ENCODE peak calls at places on chromosome 6, in four cellular contexts. U, Z, M and D are unnamed samples.
A peak's percentile ranks its signal among the peaks of the same experiment; 100 is the strongest.

GRCh38 chr6:42889815-42890214 is 10.4 kb downstream of the RPL7L1 start:
- DNase-seq in U (no peak), Z (no peak), M (no peak), D (no peak)

GRCh38 chr6:90233994-90234393 is 62.6 kb downstream of the BACH2 start:
- DNase-seq in U (peak; percentile 37), Z (no peak), M (no peak), D (no peak)

GRCh38 chr6:33192671-33193602 is 670 bp upstream of the COL11A2 start:
- DNase-seq in U (no peak), Z (peak; percentile 79), M (no peak), D (peak; percentile 53)

GRCh38 chr6:3844097-3844463 is 5.1 kb upstream of the FAM50B start:
- DNase-seq in U (no peak), Z (no peak), M (no peak), D (no peak)

GRCh38 chr6:38212579-38212978 is 393.1 kb downstream of the ZFAND3 start:
- DNase-seq in U (no peak), Z (no peak), M (no peak), D (peak; percentile 12)

GRCh38 chr6:117924708-117925107 is 17.6 kb downstream of the SLC35F1 start:
- DNase-seq in U (no peak), Z (no peak), M (no peak), D (no peak)

GRCh38 chr6:100134703-100135102 is 140.7 kb upstream of the MCHR2 start:
- DNase-seq in U (no peak), Z (no peak), M (no peak), D (no peak)

GRCh38 chr6:119887671-119888070 is 538.1 kb upstream of the MAN1A1 start:
- DNase-seq in U (no peak), Z (no peak), M (no peak), D (no peak)

GRCh38 chr6:42017021-42017643 is 33.2 kb upstream of the TAF8 start:
- DNase-seq in U (no peak), Z (no peak), M (no peak), D (no peak)

GRCh38 chr6:139159016-139159415 is 24.1 kb downstream of the HECA start:
- DNase-seq in U (no peak), Z (no peak), M (no peak), D (no peak)

GRCh38 chr6:48766349-48766748 is 655.4 kb upstream of the PTCHD4 start:
- DNase-seq in U (no peak), Z (no peak), M (no peak), D (no peak)

GRCh38 chr6:83488861-83489260 is 23.5 kb upstream of the PRSS35 start:
- DNase-seq in U (no peak), Z (no peak), M (no peak), D (no peak)

GRCh38 chr6:107214655-107215054 is 99.3 kb upstream of the BEND3 start:
- DNase-seq in U (no peak), Z (no peak), M (no peak), D (no peak)

GRCh38 chr6:19869464-19869863 is 32.3 kb downstream of the ID4 start:
- DNase-seq in U (no peak), Z (no peak), M (no peak), D (no peak)

GRCh38 chr6:160248538-160248937 is 10.1 kb downstream of the SLC22A2 start:
- DNase-seq in U (no peak), Z (no peak), M (no peak), D (no peak)

GRCh38 chr6:25423358-25423757 is 144.2 kb downstream of the CARMIL1 start:
- DNase-seq in U (no peak), Z (no peak), M (no peak), D (no peak)

GRCh38 chr6:63783096-63783495 is 147.5 kb downstream of the PHF3 start:
- DNase-seq in U (no peak), Z (no peak), M (no peak), D (no peak)

GRCh38 chr6:160697826-160698225 is 4.2 kb upstream of the PLG start:
- DNase-seq in U (no peak), Z (no peak), M (no peak), D (no peak)

GRCh38 chr6:53837875-53838806 is 43.3 kb downstream of the LRRC1 start:
- DNase-seq in U (no peak), Z (no peak), M (no peak), D (no peak)

GRCh38 chr6:132252113-132252512 is 149.2 kb downstream of the MOXD1 start:
- DNase-seq in U (no peak), Z (no peak), M (no peak), D (no peak)

GRCh38 chr6:408599-409102 is 17.1 kb downstream of the IRF4 start:
- DNase-seq in U (no peak), Z (no peak), M (peak; percentile 77), D (peak; percentile 59)

GRCh38 chr6:3341467-3341866 is 82.7 kb downstream of the PSMG4 start:
- DNase-seq in U (no peak), Z (no peak), M (peak; percentile 43), D (no peak)

GRCh38 chr6:41723936-41724637 is 11.3 kb downstream of the TFEB start:
- DNase-seq in U (no peak), Z (peak; percentile 51), M (no peak), D (no peak)

GRCh38 chr6:12749531-12750379 is 33.2 kb downstream of the PHACTR1 start:
- DNase-seq in U (no peak), Z (peak; percentile 75), M (peak; percentile 83), D (no peak)

GRCh38 chr6:42226251-42227143 is 8.8 kb upstream of the MRPS10 start:
- DNase-seq in U (no peak), Z (no peak), M (no peak), D (no peak)

GRCh38 chr6:37800904-37801669 is 18.4 kb upstream of the ZFAND3 start:
- DNase-seq in U (no peak), Z (no peak), M (no peak), D (no peak)

GRCh38 chr6:160137989-160138835 is 16.6 kb downstream of the SLC22A1 start:
- DNase-seq in U (peak; percentile 34), Z (no peak), M (no peak), D (peak; percentile 48)

GRCh38 chr6:169328112-169328801 is 74.6 kb upstream of the THBS2 start:
- DNase-seq in U (no peak), Z (peak; percentile 24), M (no peak), D (no peak)

GRCh38 chr6:81487489-81487888 is 265.0 kb downstream of the TENT5A start:
- DNase-seq in U (no peak), Z (no peak), M (no peak), D (peak; percentile 43)

GRCh38 chr6:126027601-126028000 is 41.3 kb downstream of the TRMT11 start:
- DNase-seq in U (no peak), Z (no peak), M (no peak), D (no peak)

GRCh38 chr6:25889877-25890853 is 16.1 kb upstream of the SLC17A3 start:
- DNase-seq in U (no peak), Z (no peak), M (no peak), D (peak; percentile 26)

GRCh38 chr6:13953061-13953705 is 28.4 kb downstream of the RNF182 start:
- DNase-seq in U (no peak), Z (no peak), M (no peak), D (no peak)

GRCh38 chr6:142378138-142378875 is 76.5 kb downstream of the ADGRG6 start:
- DNase-seq in U (no peak), Z (no peak), M (no peak), D (peak; percentile 19)

GRCh38 chr6:90295854-90296345 is 743 bp downstream of the BACH2 start:
- DNase-seq in U (peak; percentile 40), Z (peak; percentile 82), M (peak; percentile 56), D (peak; percentile 76)

GRCh38 chr6:87350516-87350915 is 5.9 kb downstream of the C6orf163 start:
- DNase-seq in U (no peak), Z (no peak), M (no peak), D (no peak)

GRCh38 chr6:40755749-40756452 is 168.7 kb upstream of the LRFN2 start:
- DNase-seq in U (no peak), Z (no peak), M (no peak), D (no peak)

GRCh38 chr6:39507331-39507998 is 185.0 kb upstream of the KCNK16 start:
- DNase-seq in U (no peak), Z (no peak), M (no peak), D (no peak)
- H3K9me3 ChIP-seq in U (peaks cover under 1% of the 10 kb centered on the region), Z (peaks cover 10% of the 10 kb centered on the region), M (no peaks in the 10 kb centered on the region), D (peaks cover 33% of the 10 kb centered on the region)

GRCh38 chr6:144439016-144439415 is 153.9 kb downstream of the UTRN start:
- DNase-seq in U (no peak), Z (no peak), M (no peak), D (no peak)

GRCh38 chr6:144438103-144438502 is 153.0 kb downstream of the UTRN start:
- DNase-seq in U (no peak), Z (no peak), M (no peak), D (no peak)

GRCh38 chr6:144435602-144436426 is 150.7 kb downstream of the UTRN start:
- DNase-seq in U (no peak), Z (no peak), M (no peak), D (no peak)

GRCh38 chr6:144434308-144434990 is 149.3 kb downstream of the UTRN start:
- DNase-seq in U (no peak), Z (no peak), M (no peak), D (no peak)

GRCh38 chr6:144437105-144437504 is 152.0 kb downstream of the UTRN start:
- DNase-seq in U (no peak), Z (no peak), M (no peak), D (no peak)
- H3K9me3 ChIP-seq in U (peaks cover 5% of the 10 kb centered on the region), Z (peaks cover 8% of the 10 kb centered on the region), M (peaks cover 23% of the 10 kb centered on the region), D (no peaks in the 10 kb centered on the region)

DNA sequence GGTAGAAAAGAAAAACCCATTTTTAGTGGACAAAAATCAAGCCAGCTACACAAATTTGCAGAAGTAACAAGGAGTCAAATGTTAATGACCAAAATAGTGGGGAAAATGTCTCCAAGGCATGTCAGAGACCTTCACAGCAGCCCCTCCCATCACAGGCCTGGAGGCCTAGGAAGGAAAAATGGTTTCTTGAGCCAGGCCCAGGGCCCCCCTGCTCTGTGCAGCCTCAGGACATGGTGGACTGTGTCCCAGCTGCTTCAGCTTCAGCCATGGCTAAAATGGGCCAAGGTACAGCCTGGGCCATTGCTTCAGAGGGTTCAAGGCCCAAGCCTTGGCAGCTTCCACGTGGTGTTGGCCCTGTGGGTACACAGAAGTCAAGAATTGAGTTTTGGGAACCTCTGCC is 82.5 kb upstream of the CLVS2 start:
- DNase-seq in U (no peak), Z (no peak), M (no peak), D (no peak)
- H3K9me3 ChIP-seq in U (no peaks in the 10 kb centered on the region), Z (peaks cover 19% of the 10 kb centered on the region), M (no peaks in the 10 kb centered on the region), D (no peaks in the 10 kb centered on the region)

DNA sequence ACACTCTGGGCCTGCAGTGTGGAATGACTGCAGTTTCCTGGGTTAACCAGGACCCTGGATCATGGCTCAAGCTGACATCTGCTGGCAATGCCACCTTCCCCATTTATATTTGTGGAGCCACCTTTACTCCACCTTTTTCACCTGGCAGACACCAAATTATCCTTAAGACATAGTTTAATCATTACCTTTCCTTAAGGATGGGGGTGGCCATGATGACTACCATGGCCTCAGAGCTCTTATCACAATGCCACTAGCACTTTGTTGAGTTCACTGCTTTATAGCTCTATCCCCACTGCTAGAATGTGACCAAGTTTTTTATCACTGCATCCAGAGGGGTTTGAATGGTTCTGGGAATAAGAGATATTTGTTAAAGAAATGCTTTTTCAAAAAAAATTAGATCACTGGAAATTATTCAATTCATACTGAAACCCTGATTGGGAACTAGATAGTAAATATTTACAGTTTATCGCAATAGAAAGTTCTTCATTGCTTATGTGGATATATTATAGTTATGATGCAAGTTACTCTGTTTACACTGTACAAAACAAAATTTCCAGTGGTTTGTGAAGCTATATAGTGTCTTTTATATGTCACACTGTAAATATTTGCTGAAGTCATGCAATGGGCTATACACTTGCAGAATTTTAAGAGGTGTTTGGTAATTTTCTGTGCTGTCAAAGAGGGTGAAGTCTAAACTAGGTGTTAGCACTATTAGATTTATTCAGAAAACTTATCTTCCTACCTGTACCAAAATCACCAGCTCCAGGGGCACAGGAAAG is 37.4 kb upstream of the IFNGR1 start:
- DNase-seq in U (no peak), Z (no peak), M (no peak), D (no peak)
- H3K9me3 ChIP-seq in U (peaks cover 12% of the 10 kb centered on the region), Z (peaks cover 30% of the 10 kb centered on the region), M (peaks cover 4% of the 10 kb centered on the region), D (peaks cover 36% of the 10 kb centered on the region)